ENCODE peak calls at places on chromosome 9, in four cellular contexts. A is right cardiac atrium, J is GM23248, G is NCI-H748 treated with DMSO at 0.1 percent for 48 hours. H is an unnamed sample.

GRCh38 chr9:15282567-15282966 is 24.4 kb downstream of the TTC39B start:
- DNase-seq in J (no peak), G (no peak), A (no peak), H (no peak)

GRCh38 chr9:9003184-9003583 is 1203.6 kb upstream of the DMAC1 start:
- DNase-seq in A (no peak), J (no peak), G (peak; percentile 28), H (peak; percentile 61)

GRCh38 chr9:35726876-35727438 is 5.0 kb downstream of the TLN1 start:
- DNase-seq in A (peak; percentile 72), J (peak; percentile 66), G (no peak), H (peak; percentile 74)

GRCh38 chr9:91047529-91047928 is 245.9 kb downstream of the SYK start:
- DNase-seq in G (no peak), J (peak; percentile 18), A (no peak), H (no peak)

GRCh38 chr9:127903557-127904475 is 4.4 kb upstream of the ST6GALNAC6 start:
- DNase-seq in J (peak; percentile 36), G (no peak), A (peak; percentile 94), H (no peak)

GRCh38 chr9:87125819-87126218 is 178.5 kb upstream of the GAS1 start:
- DNase-seq in J (no peak), A (no peak), G (no peak), H (no peak)

GRCh38 chr9:19405771-19406170 is 3.0 kb upstream of the ACER2 start:
- DNase-seq in J (no peak), G (no peak), A (no peak), H (no peak)

GRCh38 chr9:137589441-137590122 is 730 bp downstream of the ZMYND19 start:
- DNase-seq in A (peak; percentile 60), J (peak; percentile 66), G (no peak), H (peak; percentile 57)

GRCh38 chr9:2241461-2241874 is 226.3 kb downstream of the SMARCA2 start:
- DNase-seq in J (peak; percentile 61), G (no peak), A (peak; percentile 79), H (peak; percentile 90)

GRCh38 chr9:86488345-86488744 is 134.1 kb upstream of the TUT7 start:
- DNase-seq in A (no peak), G (no peak), J (no peak), H (no peak)

GRCh38 chr9:19119801-19120440 is 7.4 kb downstream of the PLIN2 start:
- DNase-seq in J (no peak), G (no peak), A (no peak), H (no peak)

GRCh38 chr9:73023025-73023541 is 70.2 kb upstream of the ALDH1A1 start:
- DNase-seq in A (peak; percentile 62), J (peak; percentile 82), G (peak; percentile 85), H (peak; percentile 82)

GRCh38 chr9:135562235-135562745 is 734 bp downstream of the PAEP start:
- DNase-seq in G (no peak), J (no peak), A (no peak), H (no peak)

GRCh38 chr9:137550241-137550621 is at the start of gene PNPLA7:
- DNase-seq in J (peak; percentile 87), A (peak; percentile 96), G (peak; percentile 52), H (peak; percentile 80)

GRCh38 chr9:105842023-105842644 is 147.8 kb downstream of the TMEM38B start:
- DNase-seq in A (no peak), G (peak; percentile 45), J (peak; percentile 54), H (peak; percentile 65)

GRCh38 chr9:14433841-14434511 is 120.0 kb upstream of the NFIB start:
- DNase-seq in G (no peak), J (peak; percentile 72), A (peak; percentile 64), H (peak; percentile 65)

GRCh38 chr9:136081826-136082495 is 13.1 kb downstream of the NACC2 start:
- DNase-seq in G (no peak), A (peak; percentile 46), J (no peak), H (no peak)

GRCh38 chr9:101453776-101454570 is 18.4 kb upstream of the ALDOB start:
- DNase-seq in A (no peak), J (peak; percentile 24), G (no peak), H (peak; percentile 10)

GRCh38 chr9:134215395-134215708 is 51.0 kb upstream of the RNU6ATAC start:
- DNase-seq in A (peak; percentile 68), J (no peak), G (no peak), H (no peak)

GRCh38 chr9:2824564-2824963 is 19.3 kb downstream of the PUM3 start:
- DNase-seq in G (no peak), A (peak; percentile 46), J (no peak), H (peak; percentile 17)

GRCh38 chr9:134375430-134376385 is 49.5 kb downstream of the RXRA start:
- DNase-seq in J (peak; percentile 56), G (no peak), A (peak; percentile 87), H (peak; percentile 78)